ENCODE peak calls at places on chromosomes 16 and 17, in four cellular contexts. One of them, this sample, is unnamed.

GRCh38 chr16:82404586-82405315 is 222.0 kb upstream of the CDH13 start:
- DNase-seq in ovary: no peak
- DNase-seq in cardiac fibroblast: no peak
- DNase-seq in tibial artery: no peak
- DNase-seq in this sample: no peak

GRCh38 chr17:69857412-69857835 is 217.6 kb upstream of the KCNJ16 start:
- DNase-seq in tibial artery: no peak
- DNase-seq in cardiac fibroblast: peak
- DNase-seq in ovary: no peak
- DNase-seq in this sample: no peak

GRCh38 chr17:78125976-78126894 is 2.3 kb downstream of the TMC6 start:
- DNase-seq in tibial artery: no peak
- DNase-seq in ovary: no peak
- DNase-seq in cardiac fibroblast: no peak
- DNase-seq in this sample: no peak

GRCh38 chr16:1953734-1954133 is 755 bp downstream of the RPL3L start:
- DNase-seq in tibial artery: no peak
- DNase-seq in ovary: no peak
- DNase-seq in cardiac fibroblast: no peak
- DNase-seq in this sample: no peak

GRCh38 chr17:48626470-48627241 is 498 bp upstream of the HOXB9 start:
- DNase-seq in ovary: no peak
- DNase-seq in cardiac fibroblast: no peak
- DNase-seq in tibial artery: no peak
- DNase-seq in this sample: peak

GRCh38 chr17:66614469-66614868 is 220.4 kb upstream of the CACNG5 start:
- DNase-seq in tibial artery: no peak
- DNase-seq in ovary: no peak
- DNase-seq in cardiac fibroblast: no peak
- DNase-seq in this sample: no peak

GRCh38 chr17:82838386-82839063 is 1.3 kb downstream of the ZNF750 start:
- DNase-seq in tibial artery: no peak
- DNase-seq in ovary: no peak
- DNase-seq in cardiac fibroblast: peak
- DNase-seq in this sample: no peak

GRCh38 chr17:7613769-7614421 is 802 bp downstream of the FXR2 start:
- DNase-seq in ovary: no peak
- DNase-seq in cardiac fibroblast: no peak
- DNase-seq in tibial artery: no peak
- DNase-seq in this sample: no peak

GRCh38 chr16:471353-472198 is 46.1 kb downstream of the RAB11FIP3 start:
- DNase-seq in cardiac fibroblast: peak
- DNase-seq in tibial artery: no peak
- DNase-seq in ovary: no peak
- DNase-seq in this sample: no peak

GRCh38 chr17:18978655-18979054 is 25.9 kb downstream of the FAM83G start:
- DNase-seq in tibial artery: no peak
- DNase-seq in cardiac fibroblast: no peak
- DNase-seq in ovary: no peak
- DNase-seq in this sample: no peak

GRCh38 chr17:77247609-77248008 is 106.8 kb downstream of the SEC14L1 start:
- DNase-seq in cardiac fibroblast: no peak
- DNase-seq in ovary: no peak
- DNase-seq in tibial artery: no peak
- DNase-seq in this sample: no peak

DNA sequence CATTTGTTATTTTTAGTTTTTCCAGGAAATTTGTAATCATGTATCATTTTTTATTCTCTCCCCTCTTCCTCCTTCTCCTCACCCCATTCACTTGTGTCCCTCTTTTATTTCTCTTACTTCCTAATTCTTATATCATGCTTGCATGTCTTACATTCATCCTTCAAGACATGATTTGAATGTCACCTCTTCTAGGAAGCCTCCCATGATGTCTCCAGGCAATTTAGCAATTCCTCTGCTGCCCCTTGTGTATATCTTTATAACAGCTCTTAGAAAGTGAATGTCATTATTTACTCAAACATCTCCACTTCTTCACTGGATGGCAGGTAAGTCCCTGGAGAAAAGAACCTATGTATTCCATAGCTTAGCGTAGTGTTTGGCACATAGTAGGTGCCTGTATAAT is 7.8 kb downstream of the HNF1B start:
- DNase-seq in tibial artery: no peak
- DNase-seq in ovary: no peak
- DNase-seq in cardiac fibroblast: no peak
- DNase-seq in this sample: no peak
- TF ChIP-seq CTCF in tibial artery: no peak
- TF ChIP-seq CTCF in ovary: no peak
- TF ChIP-seq CTCF in cardiac fibroblast: no peak
- TF ChIP-seq CTCF in this sample: no peak

GRCh38 chr17:80262291-80262690 is 1.6 kb downstream of the RNF213 start:
- DNase-seq in ovary: no peak
- DNase-seq in cardiac fibroblast: no peak
- DNase-seq in tibial artery: no peak
- DNase-seq in this sample: no peak

GRCh38 chr17:80264793-80265075 is 4.1 kb downstream of the RNF213 start:
- DNase-seq in cardiac fibroblast: no peak
- DNase-seq in tibial artery: no peak
- DNase-seq in ovary: no peak
- DNase-seq in this sample: no peak

GRCh38 chr17:80262775-80263244 is 2.2 kb downstream of the RNF213 start:
- DNase-seq in tibial artery: no peak
- DNase-seq in cardiac fibroblast: no peak
- DNase-seq in ovary: peak
- DNase-seq in this sample: no peak

GRCh38 chr17:80264048-80264792 is 3.6 kb downstream of the RNF213 start:
- DNase-seq in ovary: no peak
- DNase-seq in tibial artery: no peak
- DNase-seq in cardiac fibroblast: no peak
- DNase-seq in this sample: no peak

DNA sequence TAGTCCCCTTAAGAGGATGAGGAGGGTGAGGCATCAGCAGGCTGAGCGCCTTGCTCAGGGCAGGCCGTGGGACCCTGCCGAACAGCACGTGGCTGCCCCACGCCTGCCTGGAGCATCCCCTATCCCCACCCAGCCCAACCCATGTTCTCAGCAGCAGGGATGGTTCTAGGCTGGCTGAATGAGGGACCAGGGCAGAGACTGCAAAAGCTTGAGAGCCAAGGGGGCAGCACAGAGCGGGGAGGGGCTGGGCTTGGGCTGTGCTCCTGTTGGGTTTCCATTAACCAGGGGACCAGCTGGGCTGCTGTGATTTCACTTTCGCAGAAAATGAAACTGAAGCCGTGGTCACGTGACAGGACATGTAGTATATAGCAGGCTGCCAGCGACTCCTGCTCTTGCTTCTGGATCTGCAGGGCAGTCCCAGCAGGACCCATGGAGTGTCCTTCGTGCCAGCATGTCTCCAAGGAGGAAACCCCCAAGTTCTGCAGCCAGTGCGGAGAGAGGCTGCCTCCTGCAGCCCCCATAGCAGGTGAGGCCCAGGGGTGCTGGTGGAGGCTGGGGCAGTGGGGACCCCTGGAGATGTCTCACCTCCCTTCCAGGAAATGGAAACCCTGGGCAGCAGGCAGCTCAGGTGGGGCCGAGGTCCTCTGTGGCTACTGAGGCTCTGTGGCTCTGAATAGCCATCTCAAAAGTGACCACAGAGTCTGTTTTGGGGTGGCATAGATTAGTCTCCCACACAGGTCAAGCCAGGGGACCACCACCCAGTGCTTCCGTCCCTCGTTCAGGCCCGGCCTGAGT is 2.8 kb downstream of the RNF213 start:
- DNase-seq in ovary: peak
- DNase-seq in tibial artery: peak
- DNase-seq in cardiac fibroblast: peak
- DNase-seq in this sample: peak
- TF ChIP-seq CTCF in ovary: no peak
- TF ChIP-seq CTCF in tibial artery: no peak
- TF ChIP-seq CTCF in cardiac fibroblast: no peak
- TF ChIP-seq CTCF in this sample: no peak

DNA sequence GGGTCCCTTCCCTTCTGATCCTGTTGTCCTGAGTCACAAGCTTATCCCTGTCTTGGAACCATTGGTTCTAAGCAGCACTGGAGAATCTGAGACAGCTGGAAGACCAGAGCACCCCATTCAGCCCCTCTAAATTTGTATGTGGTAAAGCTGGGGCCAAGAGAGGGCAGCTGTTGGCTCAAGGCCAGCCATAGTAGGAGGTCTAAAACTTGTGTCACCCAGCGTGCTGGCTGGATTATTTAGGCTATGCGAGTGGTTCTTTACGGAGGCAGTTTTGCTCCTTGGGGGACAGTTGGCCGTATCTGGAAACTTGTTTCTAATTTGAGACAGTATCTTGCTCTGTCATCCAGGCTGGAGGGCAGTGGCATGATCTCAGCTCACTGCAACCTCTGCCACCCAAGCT is 69.6 kb upstream of the GSE1 start:
- DNase-seq in cardiac fibroblast: no peak
- DNase-seq in tibial artery: no peak
- DNase-seq in ovary: no peak
- DNase-seq in this sample: no peak
- TF ChIP-seq CTCF in cardiac fibroblast: no peak
- TF ChIP-seq CTCF in tibial artery: no peak
- TF ChIP-seq CTCF in ovary: no peak
- TF ChIP-seq CTCF in this sample: no peak

GRCh38 chr16:10312023-10312422 is 73.8 kb upstream of the ATF7IP2 start:
- DNase-seq in cardiac fibroblast: no peak
- DNase-seq in ovary: no peak
- DNase-seq in tibial artery: no peak
- DNase-seq in this sample: no peak

GRCh38 chr16:10312784-10313724 is 72.8 kb upstream of the ATF7IP2 start:
- DNase-seq in ovary: no peak
- DNase-seq in tibial artery: no peak
- DNase-seq in cardiac fibroblast: no peak
- DNase-seq in this sample: no peak

GRCh38 chr16:10314317-10314716 is 71.5 kb upstream of the ATF7IP2 start:
- DNase-seq in tibial artery: no peak
- DNase-seq in ovary: no peak
- DNase-seq in cardiac fibroblast: no peak
- DNase-seq in this sample: no peak

GRCh38 chr16:10317425-10318001 is 68.3 kb upstream of the ATF7IP2 start:
- DNase-seq in tibial artery: no peak
- DNase-seq in cardiac fibroblast: no peak
- DNase-seq in ovary: no peak
- DNase-seq in this sample: no peak

GRCh38 chr16:10314811-10315210 is 71.0 kb upstream of the ATF7IP2 start:
- DNase-seq in ovary: no peak
- DNase-seq in cardiac fibroblast: peak
- DNase-seq in tibial artery: no peak
- DNase-seq in this sample: no peak
- TF ChIP-seq CTCF in ovary: no peak
- TF ChIP-seq CTCF in cardiac fibroblast: no peak
- TF ChIP-seq CTCF in tibial artery: no peak
- TF ChIP-seq CTCF in this sample: no peak

DNA sequence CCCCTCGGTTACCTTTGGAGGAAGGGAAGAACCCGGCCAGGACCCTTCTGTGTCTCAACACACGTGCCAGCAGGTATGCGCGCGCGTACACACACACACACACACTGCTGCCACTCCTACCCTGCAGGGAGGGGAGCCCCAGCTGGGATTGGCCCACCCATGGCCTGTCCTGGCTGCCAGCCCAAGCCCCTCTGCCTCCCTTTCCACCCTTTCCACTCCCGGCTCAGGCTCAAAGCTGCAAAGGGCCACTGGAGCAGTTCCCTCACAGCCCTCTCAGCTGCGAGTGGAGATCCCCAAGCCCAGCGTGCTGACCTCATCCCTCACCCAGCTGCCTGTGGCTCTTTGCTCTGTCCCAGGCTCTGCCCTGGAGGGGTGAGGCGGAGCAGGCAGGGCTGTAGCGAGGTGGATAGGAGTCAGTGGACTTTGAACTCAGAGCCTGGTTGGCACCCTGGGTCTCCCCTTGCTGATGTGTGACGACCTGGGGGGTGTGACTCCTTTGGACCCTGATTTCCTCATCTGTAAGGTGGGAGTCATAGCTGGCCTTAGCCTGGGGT is 14.5 kb downstream of the KIF19 start:
- DNase-seq in ovary: no peak
- DNase-seq in cardiac fibroblast: no peak
- DNase-seq in tibial artery: no peak
- DNase-seq in this sample: no peak
- TF ChIP-seq CTCF in ovary: no peak
- TF ChIP-seq CTCF in cardiac fibroblast: no peak
- TF ChIP-seq CTCF in tibial artery: no peak
- TF ChIP-seq CTCF in this sample: no peak

GRCh38 chr16:80147021-80147680 is 393.6 kb upstream of the DYNLRB2 start:
- DNase-seq in tibial artery: no peak
- DNase-seq in cardiac fibroblast: no peak
- DNase-seq in ovary: no peak
- DNase-seq in this sample: no peak

GRCh38 chr16:80148826-80149225 is 392.0 kb upstream of the DYNLRB2 start:
- DNase-seq in ovary: no peak
- DNase-seq in tibial artery: no peak
- DNase-seq in cardiac fibroblast: no peak
- DNase-seq in this sample: no peak

GRCh38 chr16:80150978-80151705 is 389.7 kb upstream of the DYNLRB2 start:
- DNase-seq in tibial artery: no peak
- DNase-seq in ovary: no peak
- DNase-seq in cardiac fibroblast: no peak
- DNase-seq in this sample: no peak

DNA sequence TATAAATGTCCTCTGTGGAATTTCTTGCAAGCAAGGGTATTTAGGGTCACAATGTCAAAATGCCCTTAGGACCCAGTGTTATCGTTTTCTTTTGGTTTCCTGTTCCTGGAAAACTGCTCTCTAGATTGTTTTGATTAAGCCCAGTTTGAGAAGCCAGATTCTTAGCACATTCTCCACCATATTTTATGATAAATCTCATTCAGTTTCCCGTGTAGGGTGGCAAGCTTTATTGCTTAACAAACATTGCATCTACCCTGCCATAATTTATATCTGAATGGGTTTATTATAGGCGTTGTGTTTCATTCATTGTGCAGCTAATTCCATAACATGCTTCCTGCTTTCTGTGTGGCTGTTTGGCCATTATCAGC is 389.1 kb upstream of the DYNLRB2 start:
- DNase-seq in tibial artery: no peak
- DNase-seq in ovary: no peak
- DNase-seq in cardiac fibroblast: no peak
- DNase-seq in this sample: no peak
- TF ChIP-seq CTCF in tibial artery: no peak
- TF ChIP-seq CTCF in ovary: no peak
- TF ChIP-seq CTCF in cardiac fibroblast: no peak
- TF ChIP-seq CTCF in this sample: no peak

DNA sequence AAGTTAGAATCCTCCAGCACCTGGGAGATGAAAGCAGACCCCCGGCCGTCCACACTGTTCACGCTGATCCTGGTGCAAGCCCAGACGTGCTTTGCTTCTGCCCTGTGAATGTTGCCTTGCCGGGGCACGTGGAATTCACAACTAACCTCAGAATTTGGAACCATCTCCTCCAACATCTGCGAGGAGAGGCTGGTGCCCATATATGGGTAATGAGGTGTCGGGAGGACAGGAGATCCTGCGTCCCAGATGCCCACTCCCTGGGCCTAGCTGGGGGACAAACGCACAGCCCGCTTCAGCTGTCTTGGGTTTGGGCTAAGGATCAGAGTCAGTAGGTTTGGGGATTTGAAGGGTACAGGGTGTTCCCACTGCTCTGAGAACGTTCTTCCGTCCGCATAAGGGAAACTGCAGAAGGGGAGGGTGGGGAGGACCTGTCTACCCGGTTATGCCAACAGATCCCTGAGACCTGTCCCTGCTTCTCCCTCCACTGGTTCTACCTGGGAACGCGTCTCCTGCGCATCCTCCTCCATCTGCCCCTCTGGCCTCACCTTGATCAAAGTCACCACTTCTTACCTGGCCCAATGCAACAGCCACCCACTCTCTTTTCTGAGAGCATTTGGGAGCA is 14.1 kb downstream of the PPL start:
- DNase-seq in cardiac fibroblast: no peak
- DNase-seq in tibial artery: no peak
- DNase-seq in ovary: no peak
- DNase-seq in this sample: no peak
- TF ChIP-seq CTCF in cardiac fibroblast: no peak
- TF ChIP-seq CTCF in tibial artery: no peak
- TF ChIP-seq CTCF in ovary: no peak
- TF ChIP-seq CTCF in this sample: no peak